ENCODE peak calls at places on chromosomes 4 and X, in five cellular contexts. W is suprapubic skin, U is transverse colon, V is upper lobe of left lung, D is A549. O is an unnamed sample.
A peak's percentile ranks its signal among the peaks of the same experiment; 100 is the strongest.

GRCh38 chrX:53288173-53288572 is 6.8 kb upstream of the IQSEC2 start:
- DNase-seq in W (no peak), U (no peak), V (no peak), D (no peak), O (no peak)

GRCh38 chrX:107304141-107304540 is 97.7 kb downstream of the DNAAF6 start:
- DNase-seq in W (no peak), U (no peak), V (no peak), D (no peak), O (no peak)

GRCh38 chr4:170652571-170652970 is 562.8 kb upstream of the AADAT start:
- DNase-seq in W (no peak), U (no peak), V (no peak), D (no peak), O (no peak)

GRCh38 chr4:122617597-122618593 is 3.0 kb downstream of the IL21 start:
- DNase-seq in W (no peak), U (no peak), V (peak; percentile 49), D (no peak), O (no peak)

GRCh38 chr4:98113005-98113404 is 30.3 kb downstream of the STPG2 start:
- DNase-seq in W (no peak), U (no peak), V (no peak), D (no peak), O (no peak)

GRCh38 chrX:38175140-38175539 is 45.5 kb downstream of the SRPX start:
- DNase-seq in W (no peak), U (peak; percentile 27), V (peak; percentile 26), D (peak; percentile 18), O (no peak)

GRCh38 chr4:130808492-130808891 is 1712.5 kb downstream of the C4orf33 start:
- DNase-seq in W (no peak), U (no peak), V (no peak), D (no peak), O (no peak)

GRCh38 chr4:6393544-6394475 is 78.6 kb downstream of the PPP2R2C start:
- DNase-seq in W (no peak), U (no peak), V (no peak), D (no peak), O (no peak)

GRCh38 chrX:101395789-101396188 is 5.0 kb downstream of the RPL36A start:
- DNase-seq in W (no peak), U (no peak), V (no peak), D (no peak), O (no peak)

GRCh38 chr4:114272226-114272625 is 292.8 kb upstream of the ARSJ start:
- DNase-seq in W (no peak), U (no peak), V (no peak), D (peak; percentile 4), O (no peak)

GRCh38 chr4:656651-657337 is 17.3 kb downstream of the ATP5ME start:
- DNase-seq in W (peak; percentile 48), U (no peak), V (no peak), D (no peak), O (no peak)

GRCh38 chrX:103157511-103158316 is 57.2 kb upstream of the BEX4 start:
- DNase-seq in W (no peak), U (no peak), V (no peak), D (peak; percentile 25), O (no peak)

GRCh38 chr4:54289316-54289715 is 60.2 kb downstream of the PDGFRA start:
- DNase-seq in W (no peak), U (no peak), V (no peak), D (no peak), O (no peak)

GRCh38 chr4:107351196-107351595 is 315.1 kb upstream of the DKK2 start:
- DNase-seq in W (no peak), U (no peak), V (no peak), D (no peak), O (no peak)

GRCh38 chrX:48835524-48836329 is at the start of gene PCSK1N:
- DNase-seq in W (no peak), U (no peak), V (no peak), D (peak; percentile 49), O (no peak)

GRCh38 chrX:51487960-51488267 is 8.5 kb downstream of the NUDT11 start:
- DNase-seq in W (no peak), U (no peak), V (no peak), D (no peak), O (no peak)

GRCh38 chrX:69027181-69028005 is 137.9 kb downstream of the PJA1 start:
- DNase-seq in W (no peak), U (no peak), V (no peak), D (no peak), O (peak; percentile 57)

GRCh38 chr4:3706565-3707422 is 59.4 kb upstream of the ADRA2C start:
- DNase-seq in W (peak; percentile 42), U (no peak), V (no peak), D (no peak), O (no peak)

GRCh38 chrX:110418220-110418856 is 59.7 kb downstream of the RTL9 start:
- DNase-seq in W (no peak), U (no peak), V (peak; percentile 66), D (peak; percentile 59), O (no peak)

GRCh38 chrX:3666975-3667374 is 46.5 kb downstream of the PRKX start:
- DNase-seq in W (no peak), U (no peak), V (no peak), D (no peak), O (no peak)

GRCh38 chr4:6693274-6694176 is at the start of gene S100P:
- DNase-seq in W (no peak), U (peak; percentile 41), V (peak; percentile 65), D (no peak), O (no peak)

GRCh38 chr4:111334356-111334755 is 711.5 kb upstream of the PITX2 start:
- DNase-seq in W (no peak), U (no peak), V (no peak), D (no peak), O (no peak)

GRCh38 chrX:49209434-49210251 is 9.7 kb upstream of the SYP start:
- DNase-seq in W (no peak), U (no peak), V (no peak), D (no peak), O (no peak)

GRCh38 chr4:1962980-1963379 is 45.8 kb downstream of the NELFA start:
- DNase-seq in W (no peak), U (no peak), V (no peak), D (no peak), O (no peak)

GRCh38 chr4:140971077-140971792 is 162.0 kb downstream of the RNF150 start:
- DNase-seq in W (no peak), U (no peak), V (no peak), D (no peak), O (no peak)

DNA sequence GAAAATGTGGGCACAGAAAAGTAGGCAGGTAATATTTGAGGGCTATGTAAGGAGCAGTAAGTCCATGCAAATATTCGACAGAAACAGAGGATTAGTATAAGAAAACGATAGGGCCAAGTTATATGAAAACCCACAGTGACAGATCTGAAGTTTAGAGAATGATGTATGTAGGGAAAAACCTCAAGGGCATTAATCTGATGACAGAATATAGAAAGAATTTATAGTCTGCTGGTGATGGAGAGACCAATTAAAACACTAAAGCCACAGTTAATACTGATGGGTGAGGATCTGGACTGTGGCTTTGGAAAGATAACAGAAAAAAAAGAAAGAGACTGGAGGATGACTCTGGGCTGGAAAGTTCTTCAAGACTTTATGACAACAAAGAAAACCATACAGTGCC is 169.7 kb downstream of the PALLD start:
- DNase-seq in W (no peak), U (no peak), V (no peak), D (no peak), O (no peak)
- H3K4me1 ChIP-seq in W (peaks cover 16% of the 10 kb centered on the region), U (peaks cover 15% of the 10 kb centered on the region), V (no peaks in the 10 kb centered on the region), D (peaks cover 63% of the 10 kb centered on the region), O (peaks cover 6% of the 10 kb centered on the region)

GRCh38 chr4:38075370-38076152 is 115.4 kb downstream of the PTTG2 start:
- DNase-seq in W (no peak), U (peak; percentile 42), V (peak; percentile 30), D (no peak), O (no peak)
- TF ChIP-seq EP300 in W (no peak), U (no peak), V (no peak), D (no peak), O (no peak)

GRCh38 chr4:51845736-51846135 is 2.8 kb downstream of the DCUN1D4 start:
- DNase-seq in W (no peak), U (no peak), V (no peak), D (no peak), O (no peak)
- H3K4me1 ChIP-seq in W (peaks cover 9% of the 10 kb centered on the region), U (peaks cover 8% of the 10 kb centered on the region), V (no peaks in the 10 kb centered on the region), D (peaks cover 14% of the 10 kb centered on the region), O (peaks cover 16% of the 10 kb centered on the region)

GRCh38 chrX:112834016-112834855 is 6.4 kb downstream of the AMOT start:
- DNase-seq in W (no peak), U (no peak), V (no peak), D (no peak), O (no peak)
- TF ChIP-seq EP300 in W (no peak), U (no peak), V (no peak), D (no peak), O (no peak)